ENCODE peak calls at places on chromosomes 12 and 14, in ten cellular contexts. B, A, D, H, N, U, M, J, K and L are unnamed samples.

GRCh38 chr12:115035536-115036107 is 351.6 kb upstream of the TBX3 start:
- DNase-seq in M (no peak), A (no peak), B (no peak), N (no peak), H (no peak), K (no peak), J (no peak), U (no peak), D (no peak), L (no peak)

GRCh38 chr12:114508529-114509129 is 102.7 kb upstream of the TBX5 start:
- DNase-seq in D (peak; percentile 63), U (peak; percentile 80), B (peak; percentile 42), J (peak; percentile 16), H (peak; percentile 32), M (peak; percentile 66), N (peak; percentile 59), A (no peak), K (peak; percentile 69), L (peak; percentile 52)

GRCh38 chr12:127165567-127166392 is 1101.2 kb upstream of the TMEM132C start:
- DNase-seq in A (peak; percentile 72), B (peak; percentile 84), K (peak; percentile 84), H (peak; percentile 88), D (peak; percentile 71), U (peak; percentile 62), J (no peak), N (peak; percentile 33), M (peak; percentile 90), L (peak; percentile 82)

GRCh38 chr14:50783542-50783941 is 47.4 kb downstream of the NIN start:
- DNase-seq in M (no peak), H (no peak), J (no peak), K (no peak), B (no peak), D (no peak), A (no peak), U (no peak), N (no peak), L (no peak)

GRCh38 chr12:94247256-94247655 is 98.9 kb downstream of the PLXNC1 start:
- DNase-seq in M (no peak), K (no peak), A (no peak), H (no peak), U (no peak), B (no peak), D (no peak), N (no peak), J (no peak), L (no peak)

GRCh38 chr12:52436000-52436827 is 2.0 kb upstream of the KRT75 start:
- DNase-seq in B (no peak), A (peak; percentile 95), K (no peak), U (no peak), D (peak; percentile 91), H (no peak), M (peak; percentile 42), J (no peak), N (no peak), L (no peak)

GRCh38 chr14:90419200-90419599 is 22.4 kb downstream of the CALM1 start:
- DNase-seq in U (peak; percentile 79), M (peak; percentile 80), J (no peak), A (peak; percentile 88), K (peak; percentile 74), D (peak; percentile 67), N (peak; percentile 86), B (peak; percentile 78), H (peak; percentile 86), L (no peak)

GRCh38 chr12:122951406-122951805 is 14.9 kb downstream of the ABCB9 start:
- DNase-seq in B (no peak), M (no peak), H (no peak), D (no peak), U (no peak), K (peak; percentile 51), N (no peak), A (peak; percentile 65), J (no peak), L (no peak)

GRCh38 chr14:103686831-103687485 is 28.3 kb downstream of the XRCC3 start:
- DNase-seq in J (no peak), B (no peak), A (no peak), H (no peak), D (no peak), U (no peak), K (no peak), M (no peak), N (no peak), L (no peak)

GRCh38 chr12:52151153-52151858 is 40.5 kb downstream of the KRT80 start:
- DNase-seq in K (no peak), J (no peak), H (no peak), A (peak; percentile 30), B (no peak), U (no peak), M (no peak), D (no peak), N (no peak), L (no peak)

GRCh38 chr14:37655418-37655817 is 60.0 kb downstream of the TTC6 start:
- DNase-seq in A (peak; percentile 35), K (no peak), M (no peak), D (no peak), N (no peak), J (no peak), U (no peak), B (no peak), H (no peak), L (no peak)

GRCh38 chr14:57982161-57982560 is 116.3 kb upstream of the SLC35F4 start:
- DNase-seq in N (no peak), B (no peak), J (no peak), D (no peak), H (no peak), M (no peak), K (no peak), A (no peak), U (no peak), L (no peak)

GRCh38 chr14:57976701-57977100 is 110.8 kb upstream of the SLC35F4 start:
- DNase-seq in J (no peak), N (no peak), H (no peak), A (no peak), M (no peak), K (no peak), B (no peak), U (no peak), D (no peak), L (no peak)

GRCh38 chr14:57982802-57983201 is 116.9 kb upstream of the SLC35F4 start:
- DNase-seq in B (no peak), K (no peak), N (no peak), D (no peak), J (no peak), H (peak; percentile 39), M (peak; percentile 60), A (no peak), U (no peak), L (no peak)

GRCh38 chr14:57983235-57983634 is 117.3 kb upstream of the SLC35F4 start:
- DNase-seq in N (no peak), A (no peak), U (no peak), D (no peak), K (no peak), B (no peak), M (no peak), H (no peak), J (no peak), L (no peak)

GRCh38 chr14:57979376-57980048 is 113.6 kb upstream of the SLC35F4 start:
- DNase-seq in D (no peak), N (no peak), B (no peak), M (no peak), H (no peak), J (no peak), A (no peak), U (no peak), K (no peak), L (no peak)
- H3K27me3 ChIP-seq in D (no peaks in the 10 kb centered on the region), N (no peaks in the 10 kb centered on the region), B (no peaks in the 10 kb centered on the region), M (no peaks in the 10 kb centered on the region), H (no peaks in the 10 kb centered on the region), J (no peaks in the 10 kb centered on the region), A (peaks cover 60% of the 10 kb centered on the region), U (no peaks in the 10 kb centered on the region), K (no peaks in the 10 kb centered on the region), L (no peaks in the 10 kb centered on the region)

GRCh38 chr12:47277071-47277408 is 197.3 kb upstream of the AMIGO2 start:
- DNase-seq in K (peak; percentile 55), U (no peak), H (no peak), D (no peak), B (no peak), M (peak; percentile 60), J (no peak), N (peak; percentile 33), A (no peak), L (no peak)
- H3K27ac ChIP-seq in K (peak overlapping the region; percentile 13), U (no peak overlapping the region), H (no peak overlapping the region), D (peak overlapping the region; percentile 59), B (no peak overlapping the region), M (peak overlapping the region; percentile 38), J (no peak overlapping the region), N (no peak overlapping the region), A (peak overlapping the region; percentile 93), L (peak overlapping the region; percentile 81)

GRCh38 chr12:54935235-54935951 is 49.2 kb downstream of the TESPA1 start:
- DNase-seq in K (no peak), J (peak; percentile 60), D (no peak), N (peak; percentile 60), M (no peak), H (no peak), A (peak; percentile 57), B (no peak), U (no peak), L (peak; percentile 9)
- TF ChIP-seq CTCF in K (no peak), J (no peak), D (peak; percentile 16), N (no peak), M (no peak), H (no peak), A (no peak), B (no peak), U (no peak), L (peak; percentile 32)

GRCh38 chr12:26030371-26030770 is 71.9 kb downstream of the RASSF8 start:
- DNase-seq in A (no peak), M (no peak), D (no peak), K (no peak), J (no peak), B (no peak), H (no peak), U (no peak), N (no peak), L (no peak)

GRCh38 chr12:26032719-26033241 is 74.3 kb downstream of the RASSF8 start:
- DNase-seq in M (no peak), H (no peak), D (no peak), A (peak; percentile 45), J (no peak), K (no peak), B (no peak), U (no peak), N (no peak), L (no peak)

GRCh38 chr12:26031814-26032213 is 73.3 kb downstream of the RASSF8 start:
- DNase-seq in M (no peak), N (no peak), B (no peak), H (no peak), U (no peak), J (no peak), A (no peak), K (no peak), D (no peak), L (no peak)

GRCh38 chr12:26031318-26031717 is 72.8 kb downstream of the RASSF8 start:
- DNase-seq in U (no peak), M (no peak), H (no peak), K (no peak), A (no peak), D (no peak), B (no peak), N (no peak), J (no peak), L (no peak)

DNA sequence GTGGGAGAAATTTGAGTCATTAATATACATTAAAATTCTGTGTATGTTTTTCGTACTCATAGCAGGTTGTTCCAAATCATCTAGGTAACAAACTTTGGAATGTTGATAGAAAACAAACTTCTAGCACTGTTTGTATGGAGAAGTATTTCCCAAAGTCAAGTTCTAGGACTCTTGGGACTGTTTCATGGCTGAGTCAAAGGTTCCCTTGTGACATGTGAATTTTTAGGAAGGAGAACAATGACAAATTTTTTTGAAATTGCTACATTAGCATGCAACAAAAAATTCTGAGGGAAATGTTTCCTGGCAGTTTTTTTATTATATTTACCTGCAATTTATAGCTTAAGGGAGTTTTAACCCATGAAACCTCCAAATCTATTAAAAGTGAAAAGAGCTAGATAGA is 73.8 kb downstream of the RASSF8 start:
- DNase-seq in U (no peak), H (no peak), K (no peak), N (no peak), J (no peak), M (no peak), D (no peak), B (no peak), A (no peak), L (no peak)
- H3K27me3 ChIP-seq in U (no peaks in the 10 kb centered on the region), H (no peaks in the 10 kb centered on the region), K (no peaks in the 10 kb centered on the region), N (no peaks in the 10 kb centered on the region), J (no peaks in the 10 kb centered on the region), M (no peaks in the 10 kb centered on the region), D (no peaks in the 10 kb centered on the region), B (no peaks in the 10 kb centered on the region), A (no peaks in the 10 kb centered on the region), L (no peaks in the 10 kb centered on the region)